ENCODE peak calls at places on chromosomes 5 and 9, in seven cellular contexts. N, T, R, P, S, H and C are unnamed samples.

GRCh38 chr5:131769961-131770360 is 26.9 kb downstream of the FNIP1 start:
- DNase-seq in R (no peak), T (peak; percentile 31), N (no peak), H (no peak), P (no peak), S (no peak), C (no peak)

GRCh38 chr5:153081385-153081784 is 409.1 kb upstream of the GRIA1 start:
- DNase-seq in N (no peak), S (no peak), P (no peak), R (no peak), H (no peak), T (no peak), C (no peak)

GRCh38 chr9:133505186-133505830 is 19.5 kb downstream of the MYMK start:
- DNase-seq in T (no peak), N (no peak), P (no peak), R (peak; percentile 36), S (no peak), H (no peak), C (no peak)

GRCh38 chr9:105385372-105385985 is 62.4 kb upstream of the FSD1L start:
- DNase-seq in R (no peak), S (no peak), N (no peak), H (peak; percentile 27), P (no peak), T (no peak), C (peak; percentile 15)

GRCh38 chr5:173926359-173926758 is 38.2 kb downstream of the CPEB4 start:
- DNase-seq in P (no peak), T (no peak), N (no peak), R (no peak), S (no peak), H (no peak), C (peak; percentile 45)

GRCh38 chr9:83511051-83511450 is 27.1 kb downstream of the FRMD3 start:
- DNase-seq in R (no peak), T (no peak), H (peak; percentile 34), N (no peak), P (no peak), S (no peak), C (no peak)

GRCh38 chr5:117761190-117761589 is 1186.6 kb upstream of the SEMA6A start:
- DNase-seq in H (no peak), P (no peak), T (no peak), N (no peak), R (no peak), S (no peak), C (no peak)

GRCh38 chr9:135229701-135230385 is 142.4 kb downstream of the OLFM1 start:
- DNase-seq in H (no peak), S (no peak), R (no peak), P (no peak), T (no peak), N (no peak), C (no peak)

GRCh38 chr5:139164020-139164419 is 34.1 kb downstream of the SIL1 start:
- DNase-seq in T (no peak), P (no peak), N (no peak), S (no peak), H (no peak), R (no peak), C (no peak)

GRCh38 chr9:129894106-129894823 is 59.0 kb downstream of the USP20 start:
- DNase-seq in N (no peak), H (peak; percentile 16), P (no peak), S (no peak), T (no peak), R (no peak), C (no peak)

GRCh38 chr9:2622361-2623045 is 916 bp downstream of the VLDLR start:
- DNase-seq in H (no peak), R (peak; percentile 66), P (peak; percentile 55), N (no peak), T (no peak), S (no peak), C (no peak)

GRCh38 chr9:109463924-109464625 is 34.0 kb downstream of the PTPN3 start:
- DNase-seq in T (no peak), N (no peak), S (no peak), P (no peak), H (peak; percentile 31), R (no peak), C (no peak)

GRCh38 chr9:129313331-129313955 is 135.4 kb upstream of the IER5L start:
- DNase-seq in S (no peak), H (no peak), P (no peak), R (no peak), T (no peak), N (no peak), C (no peak)

GRCh38 chr9:70256123-70256551 is 2.6 kb upstream of the SMC5 start:
- DNase-seq in R (no peak), P (no peak), T (no peak), N (no peak), S (peak; percentile 12), H (no peak), C (no peak)

GRCh38 chr9:124078641-124079040 is 67.1 kb downstream of the LHX2 start:
- DNase-seq in P (no peak), S (no peak), R (no peak), H (no peak), T (peak; percentile 75), N (no peak), C (peak; percentile 71)

DNA sequence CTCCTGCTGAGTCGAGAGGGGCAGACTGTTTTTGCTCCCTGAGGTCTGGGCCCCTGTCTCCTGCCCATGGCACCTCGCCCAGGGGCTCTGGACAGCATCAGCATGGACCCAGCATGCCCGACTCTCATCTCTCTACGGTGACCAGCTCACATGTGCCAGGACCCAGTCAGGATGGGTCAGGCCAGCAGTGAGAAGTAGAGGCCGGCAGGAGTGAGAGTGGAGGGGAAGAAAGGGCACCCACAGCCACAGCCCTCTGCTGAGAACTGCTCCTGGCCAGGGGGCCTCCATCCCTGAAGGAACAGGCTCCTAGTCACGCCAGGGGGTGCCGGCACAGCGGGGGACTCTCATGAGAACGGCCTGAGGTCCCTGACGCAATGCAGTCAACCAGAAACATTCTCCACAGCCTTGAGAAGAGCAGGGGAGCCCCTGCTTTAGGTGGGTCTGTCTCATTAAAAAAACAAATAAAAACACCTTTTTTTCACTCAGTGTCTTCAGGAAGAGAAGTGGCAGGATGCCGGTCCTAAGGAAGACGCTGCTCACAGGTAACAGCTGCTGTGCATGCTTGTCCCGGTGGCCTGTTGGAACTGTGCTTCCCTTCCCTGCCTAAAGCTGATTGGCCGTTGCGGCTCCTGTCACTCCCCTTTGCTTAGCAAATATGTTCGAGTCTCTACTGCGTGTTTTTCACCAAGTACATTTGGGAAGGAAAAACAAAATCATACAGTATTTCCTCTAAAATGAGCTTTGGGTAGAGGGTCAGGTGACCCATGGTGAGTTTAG is 85.7 kb upstream of the FBXW11 start:
- DNase-seq in N (no peak), H (no peak), S (no peak), P (no peak), R (no peak), T (no peak), C (no peak)
- TF ChIP-seq JUND in N (no peak), H (no peak), S (no peak), P (no peak), R (no peak), T (no peak), C (no peak)

GRCh38 chr5:122721127-122721526 is 53.8 kb upstream of the SNX2 start:
- DNase-seq in T (no peak), P (no peak), N (no peak), S (no peak), R (no peak), H (no peak), C (no peak)

GRCh38 chr5:122723606-122724352 is 51.1 kb upstream of the SNX2 start:
- DNase-seq in P (no peak), H (peak; percentile 59), T (no peak), R (no peak), N (no peak), S (no peak), C (no peak)

GRCh38 chr5:122730037-122730436 is 44.8 kb upstream of the SNX2 start:
- DNase-seq in R (no peak), H (no peak), S (no peak), P (no peak), T (no peak), N (no peak), C (no peak)

GRCh38 chr5:122726990-122727616 is 47.8 kb upstream of the SNX2 start:
- DNase-seq in N (peak; percentile 12), P (no peak), S (no peak), R (no peak), H (peak; percentile 38), T (no peak), C (no peak)
- TF ChIP-seq JUND in N (peak; percentile 35), P (no peak), S (no peak), R (peak; percentile 86), H (no peak), T (no peak), C (no peak)

DNA sequence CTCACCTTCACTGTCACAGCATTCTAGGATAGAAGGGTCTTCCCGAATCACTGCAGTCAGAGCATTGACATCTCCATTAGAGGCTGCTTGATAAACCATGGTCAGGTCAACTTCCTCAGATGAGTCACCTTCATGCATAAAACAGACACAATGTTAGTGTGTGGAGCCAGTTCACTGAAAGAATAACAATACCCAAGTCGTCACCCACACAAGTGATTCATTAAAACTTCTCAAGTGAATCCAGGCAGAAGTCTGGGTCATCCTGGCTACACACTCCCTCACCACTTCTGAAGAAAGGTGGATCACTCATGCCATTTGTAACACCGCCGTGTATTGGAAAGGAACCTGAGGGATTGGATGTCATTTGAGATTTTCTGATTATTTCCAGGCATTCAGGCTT is 49.6 kb downstream of the ANKRD55 start:
- DNase-seq in S (no peak), H (no peak), T (peak; percentile 36), N (peak; percentile 81), P (no peak), R (no peak), C (no peak)
- TF ChIP-seq JUND in S (peak; percentile 74), H (no peak), T (no peak), N (peak; percentile 80), P (no peak), R (peak; percentile 62), C (no peak)

GRCh38 chr5:9125852-9126251 is 420.0 kb downstream of the SEMA5A start:
- DNase-seq in S (no peak), T (no peak), N (no peak), R (no peak), H (peak; percentile 26), P (no peak), C (no peak)
- TF ChIP-seq JUND in S (no peak), T (no peak), N (no peak), R (no peak), H (no peak), P (no peak), C (no peak)